ENCODE peak calls at places on chromosome 21, in five cellular contexts. J is progenitor cell of endocrine pancreas, X is sigmoid colon, I is B cell, K is dorsolateral prefrontal cortex. B is an unnamed sample.

GRCh38 chr21:39537571-39537970 is 75.2 kb upstream of the B3GALT5 start:
- DNase-seq in I (no peak), X (no peak), J (no peak), K (no peak), B (no peak)

GRCh38 chr21:15742052-15742451 is 12.3 kb downstream of the USP25 start:
- DNase-seq in X (no peak), K (no peak), J (no peak), I (no peak), B (no peak)

GRCh38 chr21:39332175-39332574 is 16.7 kb downstream of the HMGN1 start:
- DNase-seq in J (no peak), K (no peak), X (no peak), I (no peak), B (no peak)

GRCh38 chr21:42635848-42636534 is 17.4 kb upstream of the PDE9A start:
- DNase-seq in X (no peak), J (no peak), I (peak; percentile 27), K (no peak), B (peak; percentile 43)

GRCh38 chr21:15586752-15587436 is 142.9 kb upstream of the USP25 start:
- DNase-seq in J (no peak), K (no peak), I (no peak), X (no peak), B (no peak)

GRCh38 chr21:28193189-28193588 is 799.5 kb downstream of the LTN1 start:
- DNase-seq in I (no peak), X (no peak), J (no peak), K (no peak), B (no peak)

GRCh38 chr21:36839123-36839522 is 127.3 kb downstream of the HLCS start:
- DNase-seq in K (no peak), J (no peak), X (no peak), I (no peak), B (no peak)

GRCh38 chr21:36379236-36379635 is 6.0 kb upstream of the CHAF1B start:
- DNase-seq in X (no peak), I (no peak), J (no peak), K (no peak), B (no peak)

GRCh38 chr21:33769057-33769456 is 126.8 kb downstream of the ITSN1 start:
- DNase-seq in J (no peak), K (no peak), X (no peak), I (no peak), B (no peak)

GRCh38 chr21:27314096-27314495 is 347.2 kb upstream of the ADAMTS5 start:
- DNase-seq in X (no peak), I (no peak), J (no peak), K (no peak), B (no peak)

GRCh38 chr21:38915546-38915945 is 109.8 kb downstream of the ETS2 start:
- DNase-seq in J (no peak), I (no peak), X (peak; percentile 52), K (no peak), B (no peak)

GRCh38 chr21:15837603-15838002 is 107.8 kb downstream of the USP25 start:
- DNase-seq in X (no peak), K (no peak), J (no peak), I (no peak), B (no peak)

GRCh38 chr21:33198346-33199135 is 31.2 kb upstream of the IFNAR2 start:
- DNase-seq in I (no peak), K (no peak), X (peak; percentile 75), J (no peak), B (no peak)

GRCh38 chr21:25578070-25578961 is 29.0 kb downstream of the MRPL39 start:
- DNase-seq in K (no peak), J (no peak), I (no peak), X (no peak), B (no peak)

GRCh38 chr21:42533306-42533962 is 19.8 kb downstream of the SLC37A1 start:
- DNase-seq in I (no peak), J (no peak), K (no peak), X (peak; percentile 47), B (no peak)

GRCh38 chr21:26846036-26846931 is 1.1 kb upstream of the ADAMTS1 start:
- DNase-seq in X (peak; percentile 94), I (no peak), J (peak; percentile 42), K (peak; percentile 82), B (peak; percentile 94)

GRCh38 chr21:36945496-36946138 is 20.9 kb downstream of the HLCS start:
- DNase-seq in J (no peak), K (no peak), I (no peak), X (no peak), B (no peak)

GRCh38 chr21:26587621-26588260 is 14.7 kb upstream of the CYYR1 start:
- DNase-seq in X (no peak), K (no peak), I (no peak), J (no peak), B (no peak)

GRCh38 chr21:24938592-24938991 is 668.7 kb downstream of the MRPL39 start:
- DNase-seq in J (no peak), X (no peak), I (no peak), K (no peak), B (no peak)

GRCh38 chr21:42434884-42435283 is 31.2 kb downstream of the UBASH3A start:
- DNase-seq in J (no peak), I (no peak), K (no peak), X (no peak), B (no peak)

GRCh38 chr21:39263372-39263771 is 50.1 kb downstream of the BRWD1 start:
- DNase-seq in X (no peak), I (no peak), J (no peak), K (no peak), B (no peak)

GRCh38 chr21:27700974-27701614 is 734.2 kb upstream of the ADAMTS5 start:
- DNase-seq in K (peak; percentile 82), I (no peak), J (peak; percentile 69), X (peak; percentile 91), B (no peak)

GRCh38 chr21:29367335-29367734 is 68.6 kb downstream of the BACH1 start:
- DNase-seq in X (no peak), J (no peak), K (no peak), I (no peak), B (no peak)
- TF ChIP-seq CTCF in X (no peak), J (no peak), K (no peak), I (no peak), B (no peak)

DNA sequence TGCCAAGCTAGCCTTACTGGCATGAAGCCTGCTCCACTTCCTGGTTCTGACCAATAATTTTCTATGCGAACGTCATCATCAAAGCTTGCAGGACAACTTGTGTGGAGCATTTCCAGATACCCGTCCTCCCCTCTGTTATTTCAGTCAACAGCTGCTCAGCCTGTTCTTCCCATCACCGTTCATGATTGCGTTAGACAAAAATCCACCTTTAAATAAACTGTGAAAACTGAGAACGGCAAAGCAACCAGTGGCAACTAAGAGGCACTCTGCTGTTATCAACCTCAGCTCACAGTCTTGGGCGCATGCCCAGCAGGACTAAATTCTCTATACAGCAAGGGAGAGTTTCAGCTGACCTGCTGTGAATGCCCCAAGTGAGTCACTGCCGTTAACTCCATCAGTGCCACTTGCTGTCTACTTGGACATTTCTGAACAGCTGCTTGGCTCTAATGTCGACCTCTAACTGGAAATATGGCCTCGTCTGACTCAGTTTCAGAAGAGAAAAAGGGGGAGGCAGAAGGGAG is 207.4 kb upstream of the RUNX1 start:
- DNase-seq in I (no peak), J (no peak), K (no peak), X (peak; percentile 84), B (no peak)
- TF ChIP-seq CTCF in I (no peak), J (no peak), K (no peak), X (no peak), B (peak; percentile 41)

GRCh38 chr21:43926196-43926595 is 61.2 kb downstream of the AGPAT3 start:
- DNase-seq in I (no peak), K (no peak), X (no peak), J (no peak), B (peak; percentile 81)
- TF ChIP-seq CTCF in I (no peak), K (no peak), X (no peak), J (no peak), B (no peak)

GRCh38 chr21:17925900-17926299 is 106.7 kb upstream of the C21orf91 start:
- DNase-seq in J (no peak), X (no peak), I (no peak), K (no peak), B (no peak)
- TF ChIP-seq CTCF in J (peak; percentile 71), X (no peak), I (no peak), K (peak; percentile 49), B (peak; percentile 74)

DNA sequence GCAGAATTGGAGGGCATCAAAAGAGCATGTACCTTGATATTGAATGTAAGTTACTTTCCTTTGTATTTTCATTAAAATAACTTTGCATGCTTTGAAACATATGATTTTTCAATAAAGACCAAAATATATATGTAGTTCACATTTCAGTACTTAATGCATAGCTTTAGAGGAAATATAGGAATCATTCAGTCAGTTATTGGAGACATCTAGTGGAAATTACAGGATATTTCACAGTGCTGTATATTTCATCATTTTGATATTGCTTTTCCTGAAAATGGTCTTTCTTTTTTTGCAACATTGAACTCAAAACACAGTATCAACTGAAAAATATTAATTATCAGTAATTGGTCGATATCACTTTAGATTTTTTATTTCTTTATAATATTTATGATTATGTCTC is 375.8 kb downstream of the NCAM2 start:
- DNase-seq in X (no peak), J (no peak), I (no peak), K (no peak), B (no peak)
- TF ChIP-seq CTCF in X (no peak), J (no peak), I (no peak), K (peak; percentile 40), B (peak; percentile 84)

DNA sequence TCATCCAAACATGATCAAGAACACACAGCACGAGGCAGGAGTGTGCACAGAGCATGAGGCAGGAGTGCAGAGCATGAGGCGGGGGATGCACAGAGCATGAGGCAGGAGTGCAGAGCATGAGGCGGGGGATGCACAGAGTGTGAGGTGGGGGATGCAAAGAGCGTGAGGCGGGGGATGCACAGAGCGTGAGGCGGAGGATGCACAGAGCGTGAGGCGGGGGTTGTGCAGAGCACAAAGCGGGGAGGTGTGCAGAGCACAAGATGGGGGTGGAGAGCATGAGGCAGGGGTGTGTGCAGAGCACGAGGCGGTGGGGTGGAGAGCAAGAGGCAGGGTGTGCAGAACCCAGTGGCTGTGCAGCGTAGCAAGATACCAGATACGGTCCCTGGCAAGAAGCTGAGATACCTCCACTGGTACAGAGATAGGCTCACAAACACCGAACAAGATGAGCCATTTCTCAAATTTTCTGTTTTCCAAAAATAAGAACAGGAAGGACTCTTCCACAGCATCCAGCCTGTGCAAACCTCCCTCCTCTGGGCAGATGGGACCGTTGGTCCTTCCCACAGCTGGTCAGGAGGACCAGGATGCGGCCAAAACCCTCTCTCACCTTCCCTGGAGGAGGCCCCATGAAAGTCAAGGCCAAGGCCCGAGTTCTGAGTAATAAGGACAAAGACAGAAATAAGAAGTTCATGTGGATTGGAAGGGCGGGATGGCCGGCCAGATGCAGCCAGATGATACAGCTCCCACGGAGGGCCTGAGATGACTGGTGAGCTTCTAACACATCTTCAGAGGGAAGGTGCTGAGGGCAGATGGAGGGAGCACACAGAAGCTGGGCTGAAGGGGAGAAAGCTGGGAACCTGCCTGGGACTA is 12.0 kb downstream of the SPATC1L start:
- DNase-seq in K (peak; percentile 25), J (no peak), I (no peak), X (peak; percentile 37), B (peak; percentile 61)
- TF ChIP-seq CTCF in K (no peak), J (no peak), I (no peak), X (no peak), B (no peak)

DNA sequence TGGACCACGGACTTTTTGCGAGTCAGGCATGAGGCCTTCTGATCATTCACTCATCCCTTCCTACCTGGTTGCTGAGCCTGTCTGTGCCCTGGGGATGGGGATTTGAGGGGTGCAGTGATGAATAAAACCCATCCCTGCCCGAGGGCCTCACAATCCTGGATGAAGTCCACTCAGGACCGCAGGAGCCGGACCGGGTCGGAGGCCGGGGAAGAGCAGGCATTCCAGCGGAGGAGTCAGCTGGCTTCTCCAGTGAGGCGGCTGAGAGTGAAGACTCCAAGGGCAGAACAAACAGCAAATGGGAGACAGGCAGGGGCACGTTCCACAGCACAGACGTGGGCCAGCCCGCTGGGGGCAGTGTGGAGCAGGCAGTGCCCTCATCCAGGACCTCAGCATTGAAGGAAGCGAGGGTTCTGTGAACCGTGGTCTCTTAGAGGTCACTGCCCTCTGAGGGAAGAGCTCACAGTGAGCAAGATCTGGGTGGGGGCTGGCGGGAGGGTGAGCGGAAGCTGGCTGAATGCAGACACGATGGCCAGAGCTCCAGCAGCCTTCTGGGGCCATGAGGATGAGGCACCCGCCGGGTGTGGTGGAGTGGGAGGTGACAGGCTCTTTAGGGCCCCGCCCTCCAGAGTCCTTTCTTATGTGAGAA is 10.9 kb upstream of the LRRC3 start:
- DNase-seq in I (peak; percentile 20), X (peak; percentile 57), J (no peak), K (peak; percentile 41), B (peak; percentile 42)
- TF ChIP-seq CTCF in I (no peak), X (no peak), J (peak; percentile 35), K (no peak), B (peak; percentile 30)

B was measured in chondrocyte.